ENCODE peak calls at places on chromosome X, in eight cellular contexts. One of them, this sample, is unnamed.

GRCh38 chrX:114619874-114620273 is 36.0 kb downstream of the HTR2C start:
- DNase-seq in GM12878: no peak
- DNase-seq in breast epithelium: no peak
- DNase-seq in glutamatergic neuron: no peak
- DNase-seq in CD8-positive, alpha-beta T cell: no peak
- DNase-seq in uterus: no peak
- DNase-seq in mammary epithelial cell: no peak
- DNase-seq in lung: no peak
- DNase-seq in this sample: peak; percentile 6

GRCh38 chrX:20217279-20217678 is 49.4 kb downstream of the RPS6KA3 start:
- DNase-seq in breast epithelium: no peak
- DNase-seq in mammary epithelial cell: peak; percentile 51
- DNase-seq in uterus: no peak
- DNase-seq in GM12878: no peak
- DNase-seq in lung: no peak
- DNase-seq in CD8-positive, alpha-beta T cell: no peak
- DNase-seq in glutamatergic neuron: no peak
- DNase-seq in this sample: no peak

GRCh38 chrX:13647709-13648212 is 5.2 kb upstream of the TCEANC start:
- DNase-seq in GM12878: no peak
- DNase-seq in breast epithelium: no peak
- DNase-seq in uterus: peak; percentile 67
- DNase-seq in glutamatergic neuron: no peak
- DNase-seq in mammary epithelial cell: no peak
- DNase-seq in CD8-positive, alpha-beta T cell: peak; percentile 18
- DNase-seq in lung: peak; percentile 55
- DNase-seq in this sample: no peak

GRCh38 chrX:105706041-105706440 is 116.3 kb upstream of the NRK start:
- DNase-seq in GM12878: no peak
- DNase-seq in breast epithelium: no peak
- DNase-seq in mammary epithelial cell: peak; percentile 57
- DNase-seq in glutamatergic neuron: no peak
- DNase-seq in uterus: no peak
- DNase-seq in CD8-positive, alpha-beta T cell: no peak
- DNase-seq in lung: no peak
- DNase-seq in this sample: no peak

GRCh38 chrX:14554132-14554715 is 24.9 kb downstream of the GLRA2 start:
- DNase-seq in CD8-positive, alpha-beta T cell: no peak
- DNase-seq in lung: no peak
- DNase-seq in mammary epithelial cell: no peak
- DNase-seq in uterus: no peak
- DNase-seq in glutamatergic neuron: no peak
- DNase-seq in GM12878: no peak
- DNase-seq in breast epithelium: no peak
- DNase-seq in this sample: no peak

GRCh38 chrX:120251471-120252011 is 929 bp downstream of the ZBTB33 start:
- DNase-seq in glutamatergic neuron: peak; percentile 16
- DNase-seq in lung: no peak
- DNase-seq in breast epithelium: peak; percentile 25
- DNase-seq in CD8-positive, alpha-beta T cell: peak; percentile 1
- DNase-seq in GM12878: no peak
- DNase-seq in mammary epithelial cell: peak; percentile 9
- DNase-seq in uterus: peak; percentile 30
- DNase-seq in this sample: peak; percentile 15

GRCh38 chrX:119763175-119763574 is 4.8 kb downstream of the SOWAHD start:
- DNase-seq in mammary epithelial cell: peak; percentile 13
- DNase-seq in lung: no peak
- DNase-seq in breast epithelium: no peak
- DNase-seq in GM12878: no peak
- DNase-seq in CD8-positive, alpha-beta T cell: no peak
- DNase-seq in glutamatergic neuron: no peak
- DNase-seq in uterus: no peak
- DNase-seq in this sample: no peak

GRCh38 chrX:4675686-4676300 is 962.3 kb upstream of the PRKX start:
- DNase-seq in lung: no peak
- DNase-seq in glutamatergic neuron: no peak
- DNase-seq in CD8-positive, alpha-beta T cell: no peak
- DNase-seq in uterus: no peak
- DNase-seq in GM12878: no peak
- DNase-seq in mammary epithelial cell: no peak
- DNase-seq in breast epithelium: no peak
- DNase-seq in this sample: no peak

GRCh38 chrX:7985568-7985967 is 58.4 kb upstream of the PNPLA4 start:
- DNase-seq in CD8-positive, alpha-beta T cell: no peak
- DNase-seq in GM12878: no peak
- DNase-seq in lung: no peak
- DNase-seq in uterus: no peak
- DNase-seq in breast epithelium: no peak
- DNase-seq in glutamatergic neuron: no peak
- DNase-seq in mammary epithelial cell: peak; percentile 69
- DNase-seq in this sample: no peak

GRCh38 chrX:93977641-93978040 is 303.6 kb downstream of the FAM133A start:
- DNase-seq in GM12878: no peak
- DNase-seq in uterus: no peak
- DNase-seq in glutamatergic neuron: no peak
- DNase-seq in mammary epithelial cell: no peak
- DNase-seq in breast epithelium: no peak
- DNase-seq in lung: no peak
- DNase-seq in CD8-positive, alpha-beta T cell: no peak
- DNase-seq in this sample: no peak

GRCh38 chrX:45070116-45071007 is 130.3 kb downstream of the DIPK2B start:
- DNase-seq in uterus: no peak
- DNase-seq in breast epithelium: no peak
- DNase-seq in lung: no peak
- DNase-seq in glutamatergic neuron: no peak
- DNase-seq in GM12878: peak; percentile 45
- DNase-seq in CD8-positive, alpha-beta T cell: no peak
- DNase-seq in mammary epithelial cell: peak; percentile 29
- DNase-seq in this sample: peak; percentile 9

GRCh38 chrX:30957753-30958152 is 68.7 kb upstream of the TAB3 start:
- DNase-seq in glutamatergic neuron: no peak
- DNase-seq in lung: no peak
- DNase-seq in GM12878: no peak
- DNase-seq in uterus: no peak
- DNase-seq in mammary epithelial cell: peak; percentile 5
- DNase-seq in breast epithelium: peak; percentile 35
- DNase-seq in CD8-positive, alpha-beta T cell: no peak
- DNase-seq in this sample: no peak

GRCh38 chrX:96563663-96564062 is 121.0 kb upstream of the DIAPH2 start:
- DNase-seq in CD8-positive, alpha-beta T cell: no peak
- DNase-seq in uterus: no peak
- DNase-seq in breast epithelium: no peak
- DNase-seq in GM12878: no peak
- DNase-seq in mammary epithelial cell: no peak
- DNase-seq in glutamatergic neuron: no peak
- DNase-seq in lung: no peak
- DNase-seq in this sample: no peak

GRCh38 chrX:11641368-11641767 is 24.4 kb downstream of the ARHGAP6 start:
- DNase-seq in breast epithelium: no peak
- DNase-seq in GM12878: no peak
- DNase-seq in uterus: no peak
- DNase-seq in lung: no peak
- DNase-seq in CD8-positive, alpha-beta T cell: no peak
- DNase-seq in mammary epithelial cell: no peak
- DNase-seq in glutamatergic neuron: no peak
- DNase-seq in this sample: no peak

GRCh38 chrX:68835468-68835867 is 6.6 kb downstream of the EFNB1 start:
- DNase-seq in glutamatergic neuron: no peak
- DNase-seq in CD8-positive, alpha-beta T cell: no peak
- DNase-seq in lung: no peak
- DNase-seq in mammary epithelial cell: no peak
- DNase-seq in GM12878: no peak
- DNase-seq in uterus: no peak
- DNase-seq in breast epithelium: no peak
- DNase-seq in this sample: no peak

GRCh38 chrX:77431227-77431626 is 16.0 kb upstream of the FGF16 start:
- DNase-seq in mammary epithelial cell: no peak
- DNase-seq in GM12878: no peak
- DNase-seq in breast epithelium: no peak
- DNase-seq in uterus: no peak
- DNase-seq in lung: no peak
- DNase-seq in CD8-positive, alpha-beta T cell: no peak
- DNase-seq in glutamatergic neuron: peak; percentile 37
- DNase-seq in this sample: no peak

GRCh38 chrX:74291964-74292891 is 11.8 kb upstream of the ZCCHC13 start:
- DNase-seq in lung: peak; percentile 84
- DNase-seq in uterus: peak; percentile 81
- DNase-seq in glutamatergic neuron: peak; percentile 79
- DNase-seq in GM12878: peak; percentile 67
- DNase-seq in breast epithelium: peak; percentile 89
- DNase-seq in CD8-positive, alpha-beta T cell: peak; percentile 68
- DNase-seq in mammary epithelial cell: peak; percentile 80
- DNase-seq in this sample: peak; percentile 75
- TF ChIP-seq CTCF in lung: no peak
- TF ChIP-seq CTCF in uterus: no peak
- TF ChIP-seq CTCF in glutamatergic neuron: no peak
- TF ChIP-seq CTCF in GM12878: peak; percentile 50
- TF ChIP-seq CTCF in breast epithelium: no peak
- TF ChIP-seq CTCF in CD8-positive, alpha-beta T cell: no peak
- TF ChIP-seq CTCF in mammary epithelial cell: peak; percentile 35
- TF ChIP-seq CTCF in this sample: peak; percentile 31

GRCh38 chrX:131621650-131622049 is 77.8 kb downstream of the OR13H1 start:
- DNase-seq in GM12878: no peak
- DNase-seq in mammary epithelial cell: no peak
- DNase-seq in uterus: no peak
- DNase-seq in breast epithelium: no peak
- DNase-seq in lung: no peak
- DNase-seq in CD8-positive, alpha-beta T cell: no peak
- DNase-seq in glutamatergic neuron: no peak
- DNase-seq in this sample: no peak

GRCh38 chrX:131626681-131627296 is 82.9 kb downstream of the OR13H1 start:
- DNase-seq in uterus: no peak
- DNase-seq in lung: no peak
- DNase-seq in glutamatergic neuron: no peak
- DNase-seq in breast epithelium: no peak
- DNase-seq in GM12878: no peak
- DNase-seq in mammary epithelial cell: no peak
- DNase-seq in CD8-positive, alpha-beta T cell: no peak
- DNase-seq in this sample: no peak
- TF ChIP-seq CTCF in uterus: no peak
- TF ChIP-seq CTCF in lung: no peak
- TF ChIP-seq CTCF in glutamatergic neuron: no peak
- TF ChIP-seq CTCF in breast epithelium: no peak
- TF ChIP-seq CTCF in GM12878: no peak
- TF ChIP-seq CTCF in mammary epithelial cell: peak; percentile 24
- TF ChIP-seq CTCF in CD8-positive, alpha-beta T cell: no peak
- TF ChIP-seq CTCF in this sample: no peak

GRCh38 chrX:26442340-26442739 is 226.4 kb downstream of the MAGEB5 start:
- DNase-seq in mammary epithelial cell: peak; percentile 3
- DNase-seq in glutamatergic neuron: no peak
- DNase-seq in breast epithelium: no peak
- DNase-seq in lung: no peak
- DNase-seq in CD8-positive, alpha-beta T cell: no peak
- DNase-seq in uterus: no peak
- DNase-seq in GM12878: no peak
- DNase-seq in this sample: no peak
- TF ChIP-seq CTCF in mammary epithelial cell: peak; percentile 60
- TF ChIP-seq CTCF in glutamatergic neuron: peak; percentile 33
- TF ChIP-seq CTCF in breast epithelium: no peak
- TF ChIP-seq CTCF in lung: no peak
- TF ChIP-seq CTCF in CD8-positive, alpha-beta T cell: no peak
- TF ChIP-seq CTCF in uterus: no peak
- TF ChIP-seq CTCF in GM12878: peak; percentile 30
- TF ChIP-seq CTCF in this sample: no peak

GRCh38 chrX:44016906-44017305 is 43.7 kb upstream of the NDP start:
- DNase-seq in CD8-positive, alpha-beta T cell: no peak
- DNase-seq in uterus: no peak
- DNase-seq in GM12878: no peak
- DNase-seq in mammary epithelial cell: no peak
- DNase-seq in glutamatergic neuron: no peak
- DNase-seq in lung: no peak
- DNase-seq in breast epithelium: no peak
- DNase-seq in this sample: no peak

GRCh38 chrX:44010626-44011025 is 37.4 kb upstream of the NDP start:
- DNase-seq in uterus: no peak
- DNase-seq in breast epithelium: no peak
- DNase-seq in GM12878: no peak
- DNase-seq in lung: no peak
- DNase-seq in CD8-positive, alpha-beta T cell: no peak
- DNase-seq in mammary epithelial cell: no peak
- DNase-seq in glutamatergic neuron: no peak
- DNase-seq in this sample: no peak

GRCh38 chrX:44011505-44011904 is 38.3 kb upstream of the NDP start:
- DNase-seq in GM12878: no peak
- DNase-seq in uterus: no peak
- DNase-seq in CD8-positive, alpha-beta T cell: no peak
- DNase-seq in glutamatergic neuron: no peak
- DNase-seq in breast epithelium: no peak
- DNase-seq in lung: no peak
- DNase-seq in mammary epithelial cell: no peak
- DNase-seq in this sample: no peak

GRCh38 chrX:44017726-44018125 is 44.5 kb upstream of the NDP start:
- DNase-seq in breast epithelium: no peak
- DNase-seq in glutamatergic neuron: no peak
- DNase-seq in CD8-positive, alpha-beta T cell: no peak
- DNase-seq in GM12878: no peak
- DNase-seq in uterus: no peak
- DNase-seq in mammary epithelial cell: no peak
- DNase-seq in lung: no peak
- DNase-seq in this sample: no peak

GRCh38 chrX:44012484-44013096 is 39.4 kb upstream of the NDP start:
- DNase-seq in GM12878: no peak
- DNase-seq in CD8-positive, alpha-beta T cell: no peak
- DNase-seq in mammary epithelial cell: peak; percentile 93
- DNase-seq in glutamatergic neuron: no peak
- DNase-seq in breast epithelium: peak; percentile 23
- DNase-seq in uterus: no peak
- DNase-seq in lung: peak; percentile 39
- DNase-seq in this sample: no peak
- TF ChIP-seq CTCF in GM12878: no peak
- TF ChIP-seq CTCF in CD8-positive, alpha-beta T cell: no peak
- TF ChIP-seq CTCF in mammary epithelial cell: peak; percentile 22
- TF ChIP-seq CTCF in glutamatergic neuron: no peak
- TF ChIP-seq CTCF in breast epithelium: no peak
- TF ChIP-seq CTCF in uterus: no peak
- TF ChIP-seq CTCF in lung: no peak
- TF ChIP-seq CTCF in this sample: no peak

DNA sequence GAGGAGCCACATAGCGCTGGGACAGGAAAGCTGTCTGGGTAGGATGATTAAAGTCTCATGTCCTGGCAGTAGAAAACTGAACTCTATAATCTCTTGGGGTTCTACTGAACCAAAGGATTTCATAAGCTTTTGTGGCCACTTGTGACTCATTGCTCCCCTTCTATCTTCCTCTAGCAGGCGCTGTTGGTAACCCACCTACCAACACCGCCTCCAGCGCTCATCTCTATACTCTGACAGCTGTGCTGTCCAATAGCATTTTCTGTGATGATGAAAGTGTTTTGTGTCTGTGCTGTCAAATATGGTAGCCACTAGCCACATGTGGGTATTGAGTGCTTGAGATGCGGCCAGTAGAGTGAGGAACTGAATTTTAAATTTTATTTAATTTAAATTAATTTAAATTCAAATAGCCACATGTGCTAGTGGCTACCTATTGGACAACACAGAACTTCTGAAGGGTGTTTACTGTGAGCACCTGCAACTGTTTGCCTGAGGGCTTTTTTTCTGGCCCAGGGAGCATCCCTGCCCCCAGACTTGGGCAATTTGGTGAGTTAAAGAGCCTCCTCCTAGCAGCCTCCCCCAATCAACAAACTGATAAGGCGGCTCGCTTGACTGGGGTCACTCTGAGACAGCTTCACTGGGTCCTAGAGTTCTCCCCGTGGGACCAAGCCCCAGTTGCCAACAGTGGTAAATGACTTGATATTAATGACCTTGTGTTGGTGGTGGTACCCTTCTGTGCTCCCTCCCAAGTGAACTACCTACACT is 169.2 kb upstream of the ATP6AP2 start:
- DNase-seq in lung: no peak
- DNase-seq in CD8-positive, alpha-beta T cell: no peak
- DNase-seq in GM12878: no peak
- DNase-seq in mammary epithelial cell: no peak
- DNase-seq in glutamatergic neuron: no peak
- DNase-seq in uterus: no peak
- DNase-seq in breast epithelium: no peak
- DNase-seq in this sample: no peak
- TF ChIP-seq CTCF in lung: no peak
- TF ChIP-seq CTCF in CD8-positive, alpha-beta T cell: no peak
- TF ChIP-seq CTCF in GM12878: no peak
- TF ChIP-seq CTCF in mammary epithelial cell: no peak
- TF ChIP-seq CTCF in glutamatergic neuron: no peak
- TF ChIP-seq CTCF in uterus: no peak
- TF ChIP-seq CTCF in breast epithelium: no peak
- TF ChIP-seq CTCF in this sample: no peak

This sample was measured in GM10248.